ENCODE peak calls at places on chromosomes 7 and 10, in eight cellular contexts. One of them, this sample, is unnamed.

GRCh38 chr10:102546606-102547310 is 43.0 kb downstream of the SUFU start:
- DNase-seq in GM23248: peak; percentile 87
- DNase-seq in upper lobe of right lung: peak; percentile 26
- DNase-seq in AG04450: peak; percentile 75
- DNase-seq in psoas muscle: no peak
- DNase-seq in WERI-Rb-1: no peak
- DNase-seq in SK-N-SH: peak; percentile 66
- DNase-seq in CD8-positive, alpha-beta T cell: no peak
- DNase-seq in this sample: no peak

GRCh38 chr7:12727455-12728191 is 40.2 kb downstream of the ARL4A start:
- DNase-seq in GM23248: peak; percentile 9
- DNase-seq in upper lobe of right lung: no peak
- DNase-seq in AG04450: no peak
- DNase-seq in psoas muscle: no peak
- DNase-seq in WERI-Rb-1: no peak
- DNase-seq in SK-N-SH: no peak
- DNase-seq in CD8-positive, alpha-beta T cell: no peak
- DNase-seq in this sample: no peak

GRCh38 chr7:84821671-84822534 is 365.0 kb downstream of the SEMA3D start:
- DNase-seq in GM23248: no peak
- DNase-seq in upper lobe of right lung: no peak
- DNase-seq in AG04450: no peak
- DNase-seq in psoas muscle: no peak
- DNase-seq in WERI-Rb-1: no peak
- DNase-seq in SK-N-SH: no peak
- DNase-seq in CD8-positive, alpha-beta T cell: no peak
- DNase-seq in this sample: no peak

GRCh38 chr10:34275626-34276025 is 539.5 kb downstream of the PARD3 start:
- DNase-seq in GM23248: no peak
- DNase-seq in upper lobe of right lung: no peak
- DNase-seq in AG04450: no peak
- DNase-seq in psoas muscle: no peak
- DNase-seq in WERI-Rb-1: no peak
- DNase-seq in SK-N-SH: no peak
- DNase-seq in CD8-positive, alpha-beta T cell: no peak
- DNase-seq in this sample: no peak

GRCh38 chr7:101950450-101951119 is 133.2 kb downstream of the CUX1 start:
- DNase-seq in GM23248: peak; percentile 63
- DNase-seq in upper lobe of right lung: no peak
- DNase-seq in AG04450: peak; percentile 42
- DNase-seq in psoas muscle: no peak
- DNase-seq in WERI-Rb-1: no peak
- DNase-seq in SK-N-SH: no peak
- DNase-seq in CD8-positive, alpha-beta T cell: no peak
- DNase-seq in this sample: no peak

GRCh38 chr7:157484411-157485081 is 147.7 kb downstream of the DNAJB6 start:
- DNase-seq in GM23248: no peak
- DNase-seq in upper lobe of right lung: no peak
- DNase-seq in AG04450: no peak
- DNase-seq in psoas muscle: no peak
- DNase-seq in WERI-Rb-1: no peak
- DNase-seq in SK-N-SH: no peak
- DNase-seq in CD8-positive, alpha-beta T cell: no peak
- DNase-seq in this sample: no peak

GRCh38 chr7:151099486-151100211 is 13.4 kb downstream of the AGAP3 start:
- DNase-seq in GM23248: no peak
- DNase-seq in upper lobe of right lung: peak; percentile 56
- DNase-seq in AG04450: no peak
- DNase-seq in psoas muscle: peak; percentile 11
- DNase-seq in WERI-Rb-1: no peak
- DNase-seq in SK-N-SH: no peak
- DNase-seq in CD8-positive, alpha-beta T cell: no peak
- DNase-seq in this sample: no peak

GRCh38 chr10:43708256-43708655 is 59.6 kb upstream of the ZNF32 start:
- DNase-seq in GM23248: no peak
- DNase-seq in upper lobe of right lung: peak; percentile 51
- DNase-seq in AG04450: no peak
- DNase-seq in psoas muscle: no peak
- DNase-seq in WERI-Rb-1: no peak
- DNase-seq in SK-N-SH: no peak
- DNase-seq in CD8-positive, alpha-beta T cell: no peak
- DNase-seq in this sample: no peak

GRCh38 chr7:100157334-100158228 is 942 bp downstream of the TRAPPC14 start:
- DNase-seq in GM23248: peak; percentile 74
- DNase-seq in upper lobe of right lung: no peak
- DNase-seq in AG04450: no peak
- DNase-seq in psoas muscle: no peak
- DNase-seq in WERI-Rb-1: peak; percentile 54
- DNase-seq in SK-N-SH: peak; percentile 70
- DNase-seq in CD8-positive, alpha-beta T cell: no peak
- DNase-seq in this sample: no peak

GRCh38 chr10:118596426-118597124 is 1.1 kb upstream of the PRLHR start:
- DNase-seq in GM23248: no peak
- DNase-seq in upper lobe of right lung: no peak
- DNase-seq in AG04450: no peak
- DNase-seq in psoas muscle: no peak
- DNase-seq in WERI-Rb-1: peak; percentile 40
- DNase-seq in SK-N-SH: peak; percentile 60
- DNase-seq in CD8-positive, alpha-beta T cell: no peak
- DNase-seq in this sample: no peak

DNA sequence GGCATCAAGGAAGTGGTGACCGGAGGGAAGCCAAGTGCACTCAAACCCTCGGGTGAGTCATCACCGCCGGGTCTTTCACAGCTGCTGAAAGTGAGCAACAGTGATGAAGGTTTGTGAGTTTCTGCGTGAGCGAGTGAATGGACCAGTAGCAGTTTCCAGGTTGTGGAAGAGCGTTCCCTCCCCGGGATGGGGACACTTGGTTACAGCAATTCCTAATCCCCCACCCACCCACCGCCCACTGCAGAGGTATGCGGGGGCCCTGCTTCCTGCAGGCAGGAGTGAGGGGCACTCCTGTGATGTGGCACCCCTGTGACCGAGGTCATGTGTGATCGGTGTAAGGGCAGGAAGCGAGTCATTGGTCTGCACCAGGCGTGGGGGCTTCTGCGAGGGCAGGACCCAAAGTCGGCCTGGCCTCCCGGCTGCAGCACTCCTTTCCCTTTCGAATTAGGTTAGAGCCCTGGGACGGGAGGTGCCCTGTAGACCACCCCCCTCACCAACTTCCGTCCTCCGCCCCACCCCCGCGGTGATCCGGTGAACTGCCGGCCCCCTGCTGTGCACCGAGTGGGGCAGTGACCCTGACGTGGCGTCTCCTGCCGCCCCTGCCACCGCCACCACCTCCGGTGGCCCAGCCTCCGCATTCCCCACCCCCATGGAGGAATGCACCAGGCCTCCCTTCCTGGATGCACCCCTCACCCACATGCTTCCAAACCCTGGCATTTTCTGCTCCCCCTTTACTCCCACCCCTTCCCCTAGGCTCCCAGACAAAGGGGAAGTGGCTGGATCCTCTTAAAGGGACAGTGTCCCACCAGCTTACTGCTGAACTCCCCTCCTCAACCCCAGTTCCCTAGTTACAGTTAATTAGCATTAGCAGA is 10.9 kb downstream of the LIMK1 start:
- DNase-seq in GM23248: peak; percentile 99
- DNase-seq in upper lobe of right lung: peak; percentile 90
- DNase-seq in AG04450: peak; percentile 66
- DNase-seq in psoas muscle: peak; percentile 86
- DNase-seq in WERI-Rb-1: no peak
- DNase-seq in SK-N-SH: peak; percentile 90
- DNase-seq in CD8-positive, alpha-beta T cell: peak; percentile 78
- DNase-seq in this sample: no peak
- H3K27ac ChIP-seq in GM23248: peak overlapping the region; percentile 88
- H3K27ac ChIP-seq in upper lobe of right lung: peak overlapping the region; percentile 84
- H3K27ac ChIP-seq in AG04450: peak overlapping the region; percentile 90
- H3K27ac ChIP-seq in psoas muscle: peak overlapping the region; percentile 62
- H3K27ac ChIP-seq in WERI-Rb-1: no peak overlapping the region
- H3K27ac ChIP-seq in SK-N-SH: peak overlapping the region; percentile 95
- H3K27ac ChIP-seq in CD8-positive, alpha-beta T cell: peak overlapping the region; percentile 72
- H3K27ac ChIP-seq in this sample: peak overlapping the region; percentile 68

DNA sequence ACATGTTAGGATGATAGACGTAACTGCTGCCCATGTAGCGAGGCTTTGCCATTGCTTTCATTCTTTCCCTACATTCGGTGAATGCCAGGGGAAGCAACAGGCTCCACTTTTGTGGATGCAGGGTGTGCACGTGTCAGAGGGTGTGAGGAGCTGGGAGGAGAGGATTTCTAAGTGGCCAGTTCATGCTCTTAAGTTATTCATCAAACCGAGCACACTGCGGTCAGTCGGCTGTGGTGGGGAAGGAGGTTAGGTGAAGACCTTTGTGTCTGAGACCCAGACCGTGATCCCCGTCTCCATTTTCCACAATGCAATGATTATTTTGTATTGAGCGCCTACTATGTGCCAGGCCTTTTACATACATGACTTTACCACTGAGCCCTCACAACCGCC is 438.6 kb upstream of the GALNT17 start:
- DNase-seq in GM23248: peak; percentile 79
- DNase-seq in upper lobe of right lung: peak; percentile 69
- DNase-seq in AG04450: no peak
- DNase-seq in psoas muscle: peak; percentile 30
- DNase-seq in WERI-Rb-1: no peak
- DNase-seq in SK-N-SH: peak; percentile 48
- DNase-seq in CD8-positive, alpha-beta T cell: no peak
- DNase-seq in this sample: no peak
- H3K4me3 ChIP-seq in GM23248: peak overlapping the region; percentile 84
- H3K4me3 ChIP-seq in upper lobe of right lung: peak overlapping the region; percentile 81
- H3K4me3 ChIP-seq in AG04450: peak overlapping the region; percentile 79
- H3K4me3 ChIP-seq in psoas muscle: peak overlapping the region; percentile 81
- H3K4me3 ChIP-seq in WERI-Rb-1: peak overlapping the region; percentile 61
- H3K4me3 ChIP-seq in SK-N-SH: peak overlapping the region; percentile 79
- H3K4me3 ChIP-seq in CD8-positive, alpha-beta T cell: no peak overlapping the region
- H3K4me3 ChIP-seq in this sample: peak overlapping the region; percentile 49

GRCh38 chr7:51123322-51124021 is 193.1 kb downstream of the COBL start:
- DNase-seq in GM23248: peak; percentile 97
- DNase-seq in upper lobe of right lung: no peak
- DNase-seq in AG04450: peak; percentile 38
- DNase-seq in psoas muscle: peak; percentile 71
- DNase-seq in WERI-Rb-1: no peak
- DNase-seq in SK-N-SH: no peak
- DNase-seq in CD8-positive, alpha-beta T cell: peak; percentile 46
- DNase-seq in this sample: no peak
- H3K27ac ChIP-seq in GM23248: peak overlapping the region; percentile 40
- H3K27ac ChIP-seq in upper lobe of right lung: peak overlapping the region; percentile 27
- H3K27ac ChIP-seq in AG04450: no peak overlapping the region
- H3K27ac ChIP-seq in psoas muscle: peak overlapping the region; percentile 67
- H3K27ac ChIP-seq in WERI-Rb-1: no peak overlapping the region
- H3K27ac ChIP-seq in SK-N-SH: no peak overlapping the region
- H3K27ac ChIP-seq in CD8-positive, alpha-beta T cell: no peak overlapping the region
- H3K27ac ChIP-seq in this sample: peak overlapping the region; percentile 68

GRCh38 chr10:96298362-96298761 is 5.9 kb upstream of the DNTT start:
- DNase-seq in GM23248: no peak
- DNase-seq in upper lobe of right lung: no peak
- DNase-seq in AG04450: no peak
- DNase-seq in psoas muscle: no peak
- DNase-seq in WERI-Rb-1: no peak
- DNase-seq in SK-N-SH: no peak
- DNase-seq in CD8-positive, alpha-beta T cell: no peak
- DNase-seq in this sample: no peak

GRCh38 chr10:96290368-96291133 is 13.7 kb upstream of the DNTT start:
- DNase-seq in GM23248: no peak
- DNase-seq in upper lobe of right lung: no peak
- DNase-seq in AG04450: no peak
- DNase-seq in psoas muscle: no peak
- DNase-seq in WERI-Rb-1: no peak
- DNase-seq in SK-N-SH: no peak
- DNase-seq in CD8-positive, alpha-beta T cell: no peak
- DNase-seq in this sample: no peak

GRCh38 chr10:96299383-96299782 is 4.9 kb upstream of the DNTT start:
- DNase-seq in GM23248: no peak
- DNase-seq in upper lobe of right lung: no peak
- DNase-seq in AG04450: no peak
- DNase-seq in psoas muscle: no peak
- DNase-seq in WERI-Rb-1: no peak
- DNase-seq in SK-N-SH: no peak
- DNase-seq in CD8-positive, alpha-beta T cell: peak; percentile 50
- DNase-seq in this sample: no peak

GRCh38 chr10:96292971-96293909 is 11.0 kb upstream of the DNTT start:
- DNase-seq in GM23248: peak; percentile 64
- DNase-seq in upper lobe of right lung: no peak
- DNase-seq in AG04450: peak; percentile 1
- DNase-seq in psoas muscle: no peak
- DNase-seq in WERI-Rb-1: peak; percentile 13
- DNase-seq in SK-N-SH: peak; percentile 36
- DNase-seq in CD8-positive, alpha-beta T cell: no peak
- DNase-seq in this sample: no peak

GRCh38 chr10:96295475-96295874 is 8.8 kb upstream of the DNTT start:
- DNase-seq in GM23248: no peak
- DNase-seq in upper lobe of right lung: no peak
- DNase-seq in AG04450: no peak
- DNase-seq in psoas muscle: no peak
- DNase-seq in WERI-Rb-1: no peak
- DNase-seq in SK-N-SH: no peak
- DNase-seq in CD8-positive, alpha-beta T cell: no peak
- DNase-seq in this sample: no peak
- H3K4me3 ChIP-seq in GM23248: no peak overlapping the region
- H3K4me3 ChIP-seq in upper lobe of right lung: no peak overlapping the region
- H3K4me3 ChIP-seq in AG04450: no peak overlapping the region
- H3K4me3 ChIP-seq in psoas muscle: no peak overlapping the region
- H3K4me3 ChIP-seq in WERI-Rb-1: no peak overlapping the region
- H3K4me3 ChIP-seq in SK-N-SH: no peak overlapping the region
- H3K4me3 ChIP-seq in CD8-positive, alpha-beta T cell: no peak overlapping the region
- H3K4me3 ChIP-seq in this sample: no peak overlapping the region

GRCh38 chr7:112985377-112985987 is 101.1 kb downstream of the GPR85 start:
- DNase-seq in GM23248: peak; percentile 77
- DNase-seq in upper lobe of right lung: no peak
- DNase-seq in AG04450: no peak
- DNase-seq in psoas muscle: no peak
- DNase-seq in WERI-Rb-1: no peak
- DNase-seq in SK-N-SH: no peak
- DNase-seq in CD8-positive, alpha-beta T cell: no peak
- DNase-seq in this sample: no peak

GRCh38 chr7:112981966-112982365 is 104.7 kb downstream of the GPR85 start:
- DNase-seq in GM23248: no peak
- DNase-seq in upper lobe of right lung: no peak
- DNase-seq in AG04450: no peak
- DNase-seq in psoas muscle: no peak
- DNase-seq in WERI-Rb-1: no peak
- DNase-seq in SK-N-SH: no peak
- DNase-seq in CD8-positive, alpha-beta T cell: no peak
- DNase-seq in this sample: no peak

GRCh38 chr7:112987171-112987570 is 99.5 kb downstream of the GPR85 start:
- DNase-seq in GM23248: no peak
- DNase-seq in upper lobe of right lung: no peak
- DNase-seq in AG04450: no peak
- DNase-seq in psoas muscle: no peak
- DNase-seq in WERI-Rb-1: no peak
- DNase-seq in SK-N-SH: no peak
- DNase-seq in CD8-positive, alpha-beta T cell: no peak
- DNase-seq in this sample: no peak

GRCh38 chr7:112986256-112987031 is 100.2 kb downstream of the GPR85 start:
- DNase-seq in GM23248: peak; percentile 81
- DNase-seq in upper lobe of right lung: no peak
- DNase-seq in AG04450: no peak
- DNase-seq in psoas muscle: no peak
- DNase-seq in WERI-Rb-1: no peak
- DNase-seq in SK-N-SH: no peak
- DNase-seq in CD8-positive, alpha-beta T cell: no peak
- DNase-seq in this sample: no peak

GRCh38 chr7:112982441-112983063 is 104.1 kb downstream of the GPR85 start:
- DNase-seq in GM23248: no peak
- DNase-seq in upper lobe of right lung: no peak
- DNase-seq in AG04450: no peak
- DNase-seq in psoas muscle: no peak
- DNase-seq in WERI-Rb-1: no peak
- DNase-seq in SK-N-SH: no peak
- DNase-seq in CD8-positive, alpha-beta T cell: no peak
- DNase-seq in this sample: no peak
- H3K27ac ChIP-seq in GM23248: no peak overlapping the region
- H3K27ac ChIP-seq in upper lobe of right lung: no peak overlapping the region
- H3K27ac ChIP-seq in AG04450: no peak overlapping the region
- H3K27ac ChIP-seq in psoas muscle: no peak overlapping the region
- H3K27ac ChIP-seq in WERI-Rb-1: no peak overlapping the region
- H3K27ac ChIP-seq in SK-N-SH: no peak overlapping the region
- H3K27ac ChIP-seq in CD8-positive, alpha-beta T cell: no peak overlapping the region
- H3K27ac ChIP-seq in this sample: no peak overlapping the region

This sample was measured in dorsolateral prefrontal cortex.